ENCODE peak calls at places on chromosomes 2 and 18, in ten cellular contexts. C is stimulated activated effector memory CD8-positive, alpha-beta T cell treated with anti-CD3 and anti-CD28 coated beads, Interleukin-12 subunit alpha, Interleukin-12 subunit beta, amount 100 ng/mL, for 72 hours; Z is hepatocyte; G is NCI-H1092 treated with DMSO at 0.1 percent for 48 hours; Q is NCI-H748 treated with DMSO at 0.1 percent for 48 hours; V is activated CD8-positive, alpha-beta T cell treated with anti-CD3 and anti-CD28 coated beads for 36 hours; Y is coronary artery; R is activated CD4-positive, CD25-positive, alpha-beta regulatory T cell; F is naive thymus-derived CD8-positive, alpha-beta T cell; X is left lobe of liver. P is an unnamed sample.

GRCh38 chr2:11124760-11125068 is 30.6 kb upstream of the SLC66A3 start:
- DNase-seq in C (no peak), Z (no peak), G (no peak), Q (no peak), V (no peak), Y (no peak), R (no peak), F (no peak), X (no peak), P (no peak)

GRCh38 chr2:100513650-100514049 is 43.4 kb downstream of the NMS start:
- DNase-seq in C (no peak), Z (no peak), G (no peak), Q (no peak), V (no peak), Y (no peak), R (no peak), F (no peak), X (no peak), P (peak)

GRCh38 chr2:70425682-70426301 is 123.9 kb upstream of the FAM136A start:
- DNase-seq in C (no peak), Z (no peak), G (no peak), Q (no peak), V (no peak), Y (no peak), R (no peak), F (no peak), X (peak), P (no peak)

GRCh38 chr2:63424329-63425078 is 163.8 kb downstream of the WDPCP start:
- DNase-seq in C (peak), Z (peak), G (peak), Q (no peak), V (peak), Y (no peak), R (no peak), F (peak), X (no peak), P (peak)

GRCh38 chr2:238263204-238264071 is 23.6 kb upstream of the HES6 start:
- DNase-seq in C (peak), Z (peak), G (peak), Q (peak), V (peak), Y (peak), R (peak), F (peak), X (peak), P (peak)

GRCh38 chr2:217370391-217370790 is 510.5 kb upstream of the TNP1 start:
- DNase-seq in C (no peak), Z (no peak), G (no peak), Q (no peak), V (peak), Y (no peak), R (no peak), F (no peak), X (no peak), P (no peak)

GRCh38 chr2:27156739-27157475 is 8.1 kb downstream of the TCF23 start:
- DNase-seq in C (no peak), Z (no peak), G (no peak), Q (no peak), V (no peak), Y (no peak), R (no peak), F (no peak), X (no peak), P (no peak)

GRCh38 chr2:131094655-131095281 is 1.5 kb upstream of the FAM168B start:
- DNase-seq in C (no peak), Z (no peak), G (no peak), Q (no peak), V (no peak), Y (no peak), R (no peak), F (no peak), X (no peak), P (no peak)

GRCh38 chr2:974454-974853 is 23.8 kb downstream of the SNTG2 start:
- DNase-seq in C (no peak), Z (no peak), G (peak), Q (no peak), V (peak), Y (no peak), R (no peak), F (peak), X (no peak), P (no peak)

GRCh38 chr18:30987479-30988241 is 54.9 kb downstream of the DSC3 start:
- DNase-seq in C (no peak), Z (peak), G (no peak), Q (no peak), V (no peak), Y (no peak), R (no peak), F (no peak), X (no peak), P (no peak)

GRCh38 chr2:69554981-69555380 is 88.6 kb downstream of the AAK1 start:
- DNase-seq in C (no peak), Z (no peak), G (no peak), Q (no peak), V (no peak), Y (no peak), R (no peak), F (no peak), X (no peak), P (peak)

GRCh38 chr2:149334156-149334555 is 3.8 kb downstream of the LYPD6 start:
- DNase-seq in C (no peak), Z (no peak), G (no peak), Q (no peak), V (no peak), Y (no peak), R (no peak), F (no peak), X (no peak), P (no peak)

GRCh38 chr2:143934170-143934912 is 585.6 kb downstream of the ZEB2 start:
- DNase-seq in C (no peak), Z (peak), G (no peak), Q (no peak), V (no peak), Y (no peak), R (no peak), F (no peak), X (no peak), P (no peak)

GRCh38 chr18:57891707-57892391 is 88.7 kb upstream of the ATP8B1 start:
- DNase-seq in C (no peak), Z (no peak), G (no peak), Q (no peak), V (no peak), Y (no peak), R (no peak), F (no peak), X (no peak), P (no peak)

GRCh38 chr2:235896061-235896460 is 272.1 kb downstream of the GBX2 start:
- DNase-seq in C (no peak), Z (no peak), G (no peak), Q (no peak), V (no peak), Y (peak), R (no peak), F (no peak), X (no peak), P (no peak)

GRCh38 chr2:134454426-134454825 is 200.6 kb downstream of the MGAT5 start:
- DNase-seq in C (no peak), Z (no peak), G (no peak), Q (no peak), V (no peak), Y (peak), R (no peak), F (no peak), X (no peak), P (no peak)

GRCh38 chr2:177772529-177772928 is 300.0 kb downstream of the PDE11A start:
- DNase-seq in C (no peak), Z (peak), G (no peak), Q (no peak), V (peak), Y (no peak), R (no peak), F (peak), X (no peak), P (peak)

GRCh38 chr2:216110620-216111019 is 1.5 kb downstream of the XRCC5 start:
- DNase-seq in C (no peak), Z (no peak), G (no peak), Q (no peak), V (no peak), Y (no peak), R (no peak), F (no peak), X (no peak), P (no peak)

GRCh38 chr2:187547353-187547979 is 6.8 kb downstream of the TFPI start:
- DNase-seq in C (no peak), Z (peak), G (no peak), Q (no peak), V (no peak), Y (peak), R (no peak), F (no peak), X (no peak), P (peak)

GRCh38 chr18:23115683-23116096 is 19.6 kb upstream of the CABLES1 start:
- DNase-seq in C (no peak), Z (peak), G (no peak), Q (no peak), V (no peak), Y (no peak), R (no peak), F (no peak), X (no peak), P (no peak)

GRCh38 chr2:54503192-54503591 is 47.1 kb downstream of the SPTBN1 start:
- DNase-seq in C (peak), Z (peak), G (peak), Q (peak), V (peak), Y (no peak), R (no peak), F (peak), X (no peak), P (peak)

GRCh38 chr18:23499571-23499889 is 3.8 kb upstream of the RMC1 start:
- DNase-seq in C (no peak), Z (no peak), G (no peak), Q (no peak), V (no peak), Y (no peak), R (no peak), F (no peak), X (no peak), P (no peak)

GRCh38 chr2:75200140-75200985 is 1.0 kb upstream of the TACR1 start:
- DNase-seq in C (no peak), Z (peak), G (peak), Q (peak), V (peak), Y (no peak), R (no peak), F (peak), X (peak), P (no peak)

GRCh38 chr2:223415071-223415470 is 187.1 kb downstream of the SCG2 start:
- DNase-seq in C (no peak), Z (no peak), G (no peak), Q (no peak), V (no peak), Y (no peak), R (no peak), F (no peak), X (no peak), P (no peak)

GRCh38 chr2:205680067-205680466 is 2.2 kb upstream of the NRP2 start:
- DNase-seq in C (peak), Z (peak), G (peak), Q (peak), V (peak), Y (no peak), R (no peak), F (peak), X (no peak), P (peak)

GRCh38 chr2:157087373-157088005 is 170.0 kb upstream of the GALNT5 start:
- DNase-seq in C (no peak), Z (no peak), G (no peak), Q (no peak), V (no peak), Y (no peak), R (no peak), F (no peak), X (no peak), P (no peak)

GRCh38 chr2:16180631-16181030 is 240.3 kb downstream of the MYCN start:
- DNase-seq in C (no peak), Z (no peak), G (no peak), Q (no peak), V (no peak), Y (no peak), R (no peak), F (no peak), X (no peak), P (no peak)

P was measured in KBM-7.